ENCODE peak calls at places on chromosomes 6 and 20, in ten cellular contexts. One of them, this sample, is unnamed.

GRCh38 chr6:166958926-166959861 is 2.8 kb upstream of the RNASET2 start:
- DNase-seq in HEK293T: no peak
- DNase-seq in left ventricle myocardium inferior: no peak
- DNase-seq in A549: no peak
- DNase-seq in glomerular endothelial cell: no peak
- DNase-seq in Peyer's patch: no peak
- DNase-seq in M059J: peak
- DNase-seq in activated T-helper 1 cell treated with Interleukin-2 at 50 U/mL for 16 hours: no peak
- DNase-seq in psoas muscle: no peak
- DNase-seq in NB4: peak
- DNase-seq in this sample: peak

GRCh38 chr6:117919775-117920492 is 12.9 kb downstream of the SLC35F1 start:
- DNase-seq in glomerular endothelial cell: no peak
- DNase-seq in M059J: no peak
- DNase-seq in left ventricle myocardium inferior: no peak
- DNase-seq in HEK293T: peak
- DNase-seq in A549: no peak
- DNase-seq in Peyer's patch: peak
- DNase-seq in psoas muscle: no peak
- DNase-seq in NB4: peak
- DNase-seq in activated T-helper 1 cell treated with Interleukin-2 at 50 U/mL for 16 hours: no peak
- DNase-seq in this sample: no peak

GRCh38 chr20:33648396-33649004 is 13.6 kb upstream of the C20orf144 start:
- DNase-seq in psoas muscle: no peak
- DNase-seq in left ventricle myocardium inferior: peak
- DNase-seq in NB4: no peak
- DNase-seq in Peyer's patch: no peak
- DNase-seq in HEK293T: no peak
- DNase-seq in M059J: peak
- DNase-seq in glomerular endothelial cell: no peak
- DNase-seq in activated T-helper 1 cell treated with Interleukin-2 at 50 U/mL for 16 hours: no peak
- DNase-seq in A549: no peak
- DNase-seq in this sample: no peak

GRCh38 chr20:21309678-21310467 is 6.7 kb downstream of the XRN2 start:
- DNase-seq in HEK293T: no peak
- DNase-seq in psoas muscle: no peak
- DNase-seq in activated T-helper 1 cell treated with Interleukin-2 at 50 U/mL for 16 hours: no peak
- DNase-seq in Peyer's patch: no peak
- DNase-seq in left ventricle myocardium inferior: no peak
- DNase-seq in NB4: no peak
- DNase-seq in glomerular endothelial cell: no peak
- DNase-seq in A549: no peak
- DNase-seq in M059J: no peak
- DNase-seq in this sample: no peak

GRCh38 chr20:17036546-17036945 is 190.3 kb upstream of the PCSK2 start:
- DNase-seq in glomerular endothelial cell: no peak
- DNase-seq in Peyer's patch: no peak
- DNase-seq in left ventricle myocardium inferior: no peak
- DNase-seq in HEK293T: no peak
- DNase-seq in psoas muscle: no peak
- DNase-seq in M059J: peak
- DNase-seq in NB4: no peak
- DNase-seq in A549: no peak
- DNase-seq in activated T-helper 1 cell treated with Interleukin-2 at 50 U/mL for 16 hours: no peak
- DNase-seq in this sample: no peak

GRCh38 chr6:78492351-78493010 is 374.9 kb upstream of the IRAK1BP1 start:
- DNase-seq in activated T-helper 1 cell treated with Interleukin-2 at 50 U/mL for 16 hours: no peak
- DNase-seq in A549: no peak
- DNase-seq in HEK293T: no peak
- DNase-seq in glomerular endothelial cell: no peak
- DNase-seq in psoas muscle: no peak
- DNase-seq in M059J: peak
- DNase-seq in NB4: no peak
- DNase-seq in Peyer's patch: peak
- DNase-seq in left ventricle myocardium inferior: no peak
- DNase-seq in this sample: no peak

GRCh38 chr6:158669145-158670035 is 19.5 kb downstream of the SYTL3 start:
- DNase-seq in left ventricle myocardium inferior: no peak
- DNase-seq in glomerular endothelial cell: no peak
- DNase-seq in psoas muscle: no peak
- DNase-seq in M059J: peak
- DNase-seq in Peyer's patch: no peak
- DNase-seq in HEK293T: no peak
- DNase-seq in NB4: no peak
- DNase-seq in A549: no peak
- DNase-seq in activated T-helper 1 cell treated with Interleukin-2 at 50 U/mL for 16 hours: no peak
- DNase-seq in this sample: no peak

GRCh38 chr20:31951203-31951529 is 680 bp downstream of the PDRG1 start:
- DNase-seq in HEK293T: no peak
- DNase-seq in Peyer's patch: no peak
- DNase-seq in A549: no peak
- DNase-seq in left ventricle myocardium inferior: no peak
- DNase-seq in glomerular endothelial cell: no peak
- DNase-seq in psoas muscle: no peak
- DNase-seq in M059J: no peak
- DNase-seq in NB4: no peak
- DNase-seq in activated T-helper 1 cell treated with Interleukin-2 at 50 U/mL for 16 hours: no peak
- DNase-seq in this sample: no peak

GRCh38 chr6:14910692-14911547 is 334.9 kb upstream of the JARID2 start:
- DNase-seq in M059J: peak
- DNase-seq in Peyer's patch: no peak
- DNase-seq in HEK293T: no peak
- DNase-seq in NB4: peak
- DNase-seq in activated T-helper 1 cell treated with Interleukin-2 at 50 U/mL for 16 hours: no peak
- DNase-seq in psoas muscle: no peak
- DNase-seq in left ventricle myocardium inferior: peak
- DNase-seq in A549: no peak
- DNase-seq in glomerular endothelial cell: no peak
- DNase-seq in this sample: no peak

GRCh38 chr20:58660855-58661254 is 9.8 kb downstream of the STX16 start:
- DNase-seq in NB4: no peak
- DNase-seq in Peyer's patch: no peak
- DNase-seq in left ventricle myocardium inferior: no peak
- DNase-seq in A549: no peak
- DNase-seq in glomerular endothelial cell: no peak
- DNase-seq in psoas muscle: no peak
- DNase-seq in M059J: no peak
- DNase-seq in HEK293T: no peak
- DNase-seq in activated T-helper 1 cell treated with Interleukin-2 at 50 U/mL for 16 hours: no peak
- DNase-seq in this sample: no peak

GRCh38 chr20:36604952-36605308 is 649 bp upstream of the RAB5IF start:
- DNase-seq in Peyer's patch: peak
- DNase-seq in left ventricle myocardium inferior: peak
- DNase-seq in HEK293T: no peak
- DNase-seq in psoas muscle: peak
- DNase-seq in glomerular endothelial cell: no peak
- DNase-seq in A549: no peak
- DNase-seq in NB4: peak
- DNase-seq in activated T-helper 1 cell treated with Interleukin-2 at 50 U/mL for 16 hours: peak
- DNase-seq in M059J: no peak
- DNase-seq in this sample: no peak

GRCh38 chr20:17530716-17531536 is at the start of gene BFSP1:
- DNase-seq in M059J: peak
- DNase-seq in A549: peak
- DNase-seq in HEK293T: peak
- DNase-seq in NB4: peak
- DNase-seq in left ventricle myocardium inferior: peak
- DNase-seq in glomerular endothelial cell: no peak
- DNase-seq in Peyer's patch: peak
- DNase-seq in activated T-helper 1 cell treated with Interleukin-2 at 50 U/mL for 16 hours: peak
- DNase-seq in psoas muscle: peak
- DNase-seq in this sample: peak

GRCh38 chr6:19731286-19731685 is 105.9 kb upstream of the ID4 start:
- DNase-seq in M059J: peak
- DNase-seq in glomerular endothelial cell: no peak
- DNase-seq in HEK293T: no peak
- DNase-seq in psoas muscle: no peak
- DNase-seq in Peyer's patch: no peak
- DNase-seq in activated T-helper 1 cell treated with Interleukin-2 at 50 U/mL for 16 hours: no peak
- DNase-seq in left ventricle myocardium inferior: no peak
- DNase-seq in A549: peak
- DNase-seq in NB4: no peak
- DNase-seq in this sample: no peak

GRCh38 chr20:54063998-54064676 is 6.3 kb downstream of the BCAS1 start:
- DNase-seq in A549: no peak
- DNase-seq in M059J: no peak
- DNase-seq in left ventricle myocardium inferior: no peak
- DNase-seq in HEK293T: no peak
- DNase-seq in glomerular endothelial cell: no peak
- DNase-seq in NB4: no peak
- DNase-seq in psoas muscle: no peak
- DNase-seq in Peyer's patch: no peak
- DNase-seq in activated T-helper 1 cell treated with Interleukin-2 at 50 U/mL for 16 hours: no peak
- DNase-seq in this sample: no peak

GRCh38 chr6:125213936-125214335 is 60.4 kb downstream of the TPD52L1 start:
- DNase-seq in HEK293T: no peak
- DNase-seq in A549: no peak
- DNase-seq in NB4: no peak
- DNase-seq in left ventricle myocardium inferior: no peak
- DNase-seq in M059J: no peak
- DNase-seq in glomerular endothelial cell: no peak
- DNase-seq in activated T-helper 1 cell treated with Interleukin-2 at 50 U/mL for 16 hours: no peak
- DNase-seq in Peyer's patch: no peak
- DNase-seq in psoas muscle: peak
- DNase-seq in this sample: no peak

GRCh38 chr6:39366875-39367618 is 44.5 kb upstream of the KCNK16 start:
- DNase-seq in Peyer's patch: no peak
- DNase-seq in glomerular endothelial cell: no peak
- DNase-seq in left ventricle myocardium inferior: no peak
- DNase-seq in psoas muscle: no peak
- DNase-seq in HEK293T: no peak
- DNase-seq in A549: no peak
- DNase-seq in activated T-helper 1 cell treated with Interleukin-2 at 50 U/mL for 16 hours: no peak
- DNase-seq in M059J: peak
- DNase-seq in NB4: no peak
- DNase-seq in this sample: no peak

GRCh38 chr6:125821825-125822281 is 31.1 kb downstream of the NCOA7 start:
- DNase-seq in left ventricle myocardium inferior: no peak
- DNase-seq in glomerular endothelial cell: peak
- DNase-seq in HEK293T: no peak
- DNase-seq in NB4: no peak
- DNase-seq in psoas muscle: no peak
- DNase-seq in M059J: peak
- DNase-seq in activated T-helper 1 cell treated with Interleukin-2 at 50 U/mL for 16 hours: no peak
- DNase-seq in A549: no peak
- DNase-seq in Peyer's patch: peak
- DNase-seq in this sample: no peak

GRCh38 chr20:3224681-3225421 is 14.1 kb downstream of the SLC4A11 start:
- DNase-seq in left ventricle myocardium inferior: no peak
- DNase-seq in A549: no peak
- DNase-seq in NB4: no peak
- DNase-seq in psoas muscle: no peak
- DNase-seq in M059J: peak
- DNase-seq in activated T-helper 1 cell treated with Interleukin-2 at 50 U/mL for 16 hours: no peak
- DNase-seq in glomerular endothelial cell: no peak
- DNase-seq in Peyer's patch: peak
- DNase-seq in HEK293T: no peak
- DNase-seq in this sample: no peak

GRCh38 chr20:51445591-51445990 is 96.9 kb downstream of the NFATC2 start:
- DNase-seq in Peyer's patch: no peak
- DNase-seq in M059J: no peak
- DNase-seq in NB4: no peak
- DNase-seq in glomerular endothelial cell: no peak
- DNase-seq in left ventricle myocardium inferior: no peak
- DNase-seq in HEK293T: no peak
- DNase-seq in A549: no peak
- DNase-seq in activated T-helper 1 cell treated with Interleukin-2 at 50 U/mL for 16 hours: no peak
- DNase-seq in psoas muscle: no peak
- DNase-seq in this sample: no peak

GRCh38 chr20:64149141-64149540 is 15.1 kb upstream of the MYT1 start:
- DNase-seq in A549: no peak
- DNase-seq in M059J: no peak
- DNase-seq in Peyer's patch: no peak
- DNase-seq in NB4: no peak
- DNase-seq in HEK293T: no peak
- DNase-seq in glomerular endothelial cell: no peak
- DNase-seq in left ventricle myocardium inferior: no peak
- DNase-seq in activated T-helper 1 cell treated with Interleukin-2 at 50 U/mL for 16 hours: no peak
- DNase-seq in psoas muscle: no peak
- DNase-seq in this sample: no peak

GRCh38 chr6:26743941-26744699 is 84.6 kb upstream of the ZNF322 start:
- DNase-seq in left ventricle myocardium inferior: no peak
- DNase-seq in HEK293T: no peak
- DNase-seq in Peyer's patch: no peak
- DNase-seq in NB4: peak
- DNase-seq in psoas muscle: no peak
- DNase-seq in M059J: no peak
- DNase-seq in activated T-helper 1 cell treated with Interleukin-2 at 50 U/mL for 16 hours: no peak
- DNase-seq in glomerular endothelial cell: no peak
- DNase-seq in A549: peak
- DNase-seq in this sample: no peak

GRCh38 chr6:41626917-41627316 is 11.4 kb upstream of the MDFI start:
- DNase-seq in M059J: no peak
- DNase-seq in Peyer's patch: no peak
- DNase-seq in glomerular endothelial cell: peak
- DNase-seq in psoas muscle: no peak
- DNase-seq in left ventricle myocardium inferior: no peak
- DNase-seq in HEK293T: no peak
- DNase-seq in NB4: no peak
- DNase-seq in A549: no peak
- DNase-seq in activated T-helper 1 cell treated with Interleukin-2 at 50 U/mL for 16 hours: no peak
- DNase-seq in this sample: no peak

GRCh38 chr6:167827588-167828324 is 1.0 kb downstream of the AFDN start:
- DNase-seq in activated T-helper 1 cell treated with Interleukin-2 at 50 U/mL for 16 hours: no peak
- DNase-seq in NB4: no peak
- DNase-seq in psoas muscle: peak
- DNase-seq in glomerular endothelial cell: no peak
- DNase-seq in A549: peak
- DNase-seq in left ventricle myocardium inferior: peak
- DNase-seq in HEK293T: peak
- DNase-seq in Peyer's patch: peak
- DNase-seq in M059J: peak
- DNase-seq in this sample: peak

GRCh38 chr6:20334961-20335360 is 66.7 kb upstream of the E2F3 start:
- DNase-seq in left ventricle myocardium inferior: no peak
- DNase-seq in M059J: no peak
- DNase-seq in NB4: no peak
- DNase-seq in glomerular endothelial cell: no peak
- DNase-seq in A549: no peak
- DNase-seq in activated T-helper 1 cell treated with Interleukin-2 at 50 U/mL for 16 hours: no peak
- DNase-seq in HEK293T: no peak
- DNase-seq in psoas muscle: no peak
- DNase-seq in Peyer's patch: no peak
- DNase-seq in this sample: no peak

GRCh38 chr6:130824978-130825694 is 2.1 kb upstream of the SMLR1 start:
- DNase-seq in M059J: no peak
- DNase-seq in Peyer's patch: no peak
- DNase-seq in NB4: no peak
- DNase-seq in glomerular endothelial cell: no peak
- DNase-seq in psoas muscle: no peak
- DNase-seq in HEK293T: no peak
- DNase-seq in left ventricle myocardium inferior: no peak
- DNase-seq in activated T-helper 1 cell treated with Interleukin-2 at 50 U/mL for 16 hours: no peak
- DNase-seq in A549: no peak
- DNase-seq in this sample: no peak

GRCh38 chr6:47700051-47700450 is 1.7 kb downstream of the ADGRF4 start:
- DNase-seq in A549: peak
- DNase-seq in left ventricle myocardium inferior: no peak
- DNase-seq in M059J: peak
- DNase-seq in HEK293T: no peak
- DNase-seq in NB4: no peak
- DNase-seq in psoas muscle: no peak
- DNase-seq in activated T-helper 1 cell treated with Interleukin-2 at 50 U/mL for 16 hours: no peak
- DNase-seq in glomerular endothelial cell: no peak
- DNase-seq in Peyer's patch: no peak
- DNase-seq in this sample: no peak

GRCh38 chr6:86193821-86194220 is 551.1 kb upstream of the SYNCRIP start:
- DNase-seq in glomerular endothelial cell: no peak
- DNase-seq in M059J: no peak
- DNase-seq in left ventricle myocardium inferior: no peak
- DNase-seq in A549: no peak
- DNase-seq in Peyer's patch: no peak
- DNase-seq in activated T-helper 1 cell treated with Interleukin-2 at 50 U/mL for 16 hours: no peak
- DNase-seq in NB4: no peak
- DNase-seq in psoas muscle: no peak
- DNase-seq in HEK293T: no peak
- DNase-seq in this sample: no peak

GRCh38 chr6:106243261-106243660 is 82.3 kb downstream of the ATG5 start:
- DNase-seq in HEK293T: no peak
- DNase-seq in A549: no peak
- DNase-seq in NB4: no peak
- DNase-seq in glomerular endothelial cell: no peak
- DNase-seq in psoas muscle: no peak
- DNase-seq in M059J: no peak
- DNase-seq in left ventricle myocardium inferior: no peak
- DNase-seq in activated T-helper 1 cell treated with Interleukin-2 at 50 U/mL for 16 hours: no peak
- DNase-seq in Peyer's patch: no peak
- DNase-seq in this sample: no peak